ENCODE peak calls at places on chromosomes 11 and 22, in ten cellular contexts. M is nephron progenitor cell, O is tibial nerve, U is fibroblast of mammary gland, P is A549, H is SK-N-SH, T is progenitor cell of endocrine pancreas, B is fibroblast of lung, L is body of pancreas, R is AG10803. D is an unnamed sample.

GRCh38 chr11:64649304-64649703 is 58.3 kb downstream of the SLC22A12 start:
- DNase-seq in M (peak), O (no peak), U (peak), P (peak), H (peak), T (no peak), B (no peak), L (peak), R (no peak), D (no peak)

GRCh38 chr11:57126766-57127400 is 54.9 kb upstream of the LRRC55 start:
- DNase-seq in M (no peak), O (no peak), U (no peak), P (no peak), H (no peak), T (no peak), B (no peak), L (no peak), R (no peak), D (no peak)

GRCh38 chr11:96324912-96325311 is 18.1 kb downstream of the MAML2 start:
- DNase-seq in M (no peak), O (no peak), U (peak), P (no peak), H (no peak), T (no peak), B (peak), L (no peak), R (peak), D (no peak)

GRCh38 chr11:117814766-117815261 is 9.7 kb downstream of the FXYD2 start:
- DNase-seq in M (peak), O (peak), U (no peak), P (no peak), H (no peak), T (no peak), B (peak), L (peak), R (no peak), D (peak)

GRCh38 chr11:65786786-65787636 is at the start of gene OVOL1:
- DNase-seq in M (peak), O (no peak), U (no peak), P (no peak), H (peak), T (peak), B (no peak), L (peak), R (no peak), D (no peak)

GRCh38 chr22:21587803-21588611 is 20.5 kb downstream of the UBE2L3 start:
- DNase-seq in M (no peak), O (no peak), U (peak), P (no peak), H (no peak), T (no peak), B (peak), L (no peak), R (peak), D (no peak)

GRCh38 chr11:110866081-110866480 is 153.8 kb upstream of the ARHGAP20 start:
- DNase-seq in M (no peak), O (no peak), U (no peak), P (no peak), H (peak), T (no peak), B (no peak), L (no peak), R (no peak), D (no peak)

GRCh38 chr11:116691779-116692178 is 81.0 kb downstream of the BUD13 start:
- DNase-seq in M (peak), O (peak), U (peak), P (peak), H (peak), T (peak), B (no peak), L (peak), R (peak), D (no peak)

GRCh38 chr11:76672431-76673163 is 2.0 kb upstream of the LRRC32 start:
- DNase-seq in M (peak), O (no peak), U (no peak), P (no peak), H (no peak), T (no peak), B (no peak), L (no peak), R (no peak), D (no peak)

GRCh38 chr11:65588199-65589054 is 7.2 kb downstream of the KCNK7 start:
- DNase-seq in M (no peak), O (no peak), U (peak), P (peak), H (peak), T (no peak), B (peak), L (peak), R (no peak), D (no peak)

GRCh38 chr22:41223535-41223934 is 17.2 kb downstream of the CHADL start:
- DNase-seq in M (no peak), O (no peak), U (no peak), P (no peak), H (no peak), T (no peak), B (no peak), L (no peak), R (no peak), D (no peak)

GRCh38 chr11:8092587-8093424 is 11.8 kb downstream of the TUB start:
- DNase-seq in M (peak), O (peak), U (peak), P (peak), H (peak), T (no peak), B (peak), L (peak), R (peak), D (peak)

GRCh38 chr11:14642873-14643696 is 519 bp upstream of the PDE3B start:
- DNase-seq in M (no peak), O (no peak), U (no peak), P (no peak), H (no peak), T (no peak), B (no peak), L (peak), R (no peak), D (no peak)

GRCh38 chr11:72491001-72491400 is 56.7 kb upstream of the CLPB start:
- DNase-seq in M (no peak), O (no peak), U (peak), P (no peak), H (no peak), T (no peak), B (peak), L (no peak), R (peak), D (no peak)

GRCh38 chr11:37770145-37770544 is 1172.1 kb upstream of the RAG2 start:
- DNase-seq in M (no peak), O (no peak), U (peak), P (no peak), H (no peak), T (no peak), B (peak), L (no peak), R (no peak), D (no peak)

GRCh38 chr11:93085097-93085496 is 112.7 kb downstream of the SLC36A4 start:
- DNase-seq in M (no peak), O (no peak), U (peak), P (no peak), H (no peak), T (no peak), B (no peak), L (no peak), R (no peak), D (no peak)

GRCh38 chr22:26580240-26580962 is 9.5 kb downstream of the TPST2 start:
- DNase-seq in M (no peak), O (no peak), U (no peak), P (no peak), H (no peak), T (no peak), B (no peak), L (no peak), R (no peak), D (no peak)

GRCh38 chr22:39643311-39644083 is 72.9 kb downstream of the CACNA1I start:
- DNase-seq in M (no peak), O (no peak), U (peak), P (no peak), H (no peak), T (no peak), B (peak), L (no peak), R (no peak), D (no peak)

GRCh38 chr11:24714601-24715000 is 217.7 kb downstream of the LUZP2 start:
- DNase-seq in M (no peak), O (no peak), U (no peak), P (no peak), H (no peak), T (no peak), B (no peak), L (no peak), R (no peak), D (no peak)

GRCh38 chr22:46910624-46911023 is 148.2 kb downstream of the TBC1D22A start:
- DNase-seq in M (no peak), O (no peak), U (no peak), P (no peak), H (no peak), T (no peak), B (no peak), L (no peak), R (no peak), D (no peak)

GRCh38 chr11:6992026-6992425 is 28.1 kb downstream of the ZNF214 start:
- DNase-seq in M (no peak), O (no peak), U (peak), P (no peak), H (no peak), T (no peak), B (peak), L (no peak), R (peak), D (no peak)

GRCh38 chr22:43226368-43226979 is 39.5 kb upstream of the TTLL12 start:
- DNase-seq in M (peak), O (no peak), U (no peak), P (no peak), H (peak), T (no peak), B (peak), L (no peak), R (peak), D (no peak)

GRCh38 chr11:61587951-61588695 is 7.2 kb upstream of the SYT7 start:
- DNase-seq in M (peak), O (peak), U (peak), P (peak), H (peak), T (peak), B (no peak), L (peak), R (no peak), D (no peak)

GRCh38 chr22:21933899-21934298 is 18.7 kb downstream of the PPM1F start:
- DNase-seq in M (no peak), O (no peak), U (no peak), P (no peak), H (no peak), T (no peak), B (no peak), L (no peak), R (no peak), D (no peak)

GRCh38 chr11:67438121-67438902 is 830 bp upstream of the PTPRCAP start:
- DNase-seq in M (no peak), O (no peak), U (no peak), P (no peak), H (no peak), T (no peak), B (no peak), L (no peak), R (no peak), D (no peak)

GRCh38 chr11:83401506-83402225 is 115.5 kb upstream of the CCDC90B start:
- DNase-seq in M (no peak), O (no peak), U (no peak), P (no peak), H (no peak), T (no peak), B (no peak), L (no peak), R (no peak), D (no peak)

GRCh38 chr11:112579282-112579681 is 318.6 kb upstream of the PLET1 start:
- DNase-seq in M (no peak), O (no peak), U (no peak), P (no peak), H (no peak), T (no peak), B (no peak), L (no peak), R (no peak), D (no peak)

GRCh38 chr11:12729941-12730340 is 55.7 kb downstream of the TEAD1 start:
- DNase-seq in M (no peak), O (no peak), U (no peak), P (no peak), H (no peak), T (no peak), B (no peak), L (no peak), R (no peak), D (no peak)

GRCh38 chr11:74948546-74948897 is 369 bp downstream of the XRRA1 start:
- DNase-seq in M (no peak), O (no peak), U (peak), P (no peak), H (peak), T (no peak), B (peak), L (no peak), R (peak), D (no peak)

GRCh38 chr11:10514210-10514609 is 26.8 kb downstream of the RNF141 start:
- DNase-seq in M (no peak), O (no peak), U (peak), P (no peak), H (no peak), T (no peak), B (no peak), L (no peak), R (peak), D (no peak)

GRCh38 chr11:102144357-102145342 is 34.4 kb downstream of the YAP1 start:
- DNase-seq in M (peak), O (peak), U (peak), P (no peak), H (no peak), T (no peak), B (peak), L (peak), R (peak), D (no peak)

GRCh38 chr11:72723508-72723907 is 28.7 kb downstream of the ARAP1 start:
- DNase-seq in M (no peak), O (no peak), U (peak), P (no peak), H (no peak), T (no peak), B (no peak), L (peak), R (no peak), D (no peak)

GRCh38 chr11:125883375-125883774 is 4.1 kb upstream of the HYLS1 start:
- DNase-seq in M (no peak), O (no peak), U (no peak), P (no peak), H (no peak), T (no peak), B (no peak), L (no peak), R (no peak), D (no peak)

GRCh38 chr11:125890447-125891100 is 3.1 kb downstream of the HYLS1 start:
- DNase-seq in M (no peak), O (no peak), U (no peak), P (no peak), H (no peak), T (no peak), B (peak), L (no peak), R (no peak), D (no peak)

GRCh38 chr11:125892071-125892470 is 4.6 kb downstream of the HYLS1 start:
- DNase-seq in M (no peak), O (no peak), U (peak), P (no peak), H (no peak), T (no peak), B (peak), L (no peak), R (no peak), D (no peak)

GRCh38 chr11:125886997-125887372 is 483 bp upstream of the HYLS1 start:
- DNase-seq in M (no peak), O (peak), U (peak), P (no peak), H (no peak), T (no peak), B (peak), L (peak), R (peak), D (no peak)

GRCh38 chr11:125887373-125888324 is at the start of gene HYLS1:
- DNase-seq in M (peak), O (peak), U (peak), P (peak), H (peak), T (peak), B (peak), L (peak), R (peak), D (peak)
- TF ChIP-seq CTCF in M (peak), O (peak), U (peak), P (no peak), H (peak), T (peak), B (peak), L (peak), R (peak), D (peak)

GRCh38 chr11:113951487-113951886 is 23.4 kb upstream of the HTR3A start:
- DNase-seq in M (no peak), O (no peak), U (no peak), P (no peak), H (peak), T (no peak), B (no peak), L (no peak), R (no peak), D (no peak)

GRCh38 chr11:113952588-113952987 is 22.3 kb upstream of the HTR3A start:
- DNase-seq in M (no peak), O (no peak), U (peak), P (no peak), H (no peak), T (no peak), B (no peak), L (peak), R (no peak), D (no peak)

GRCh38 chr11:113952070-113952469 is 22.8 kb upstream of the HTR3A start:
- DNase-seq in M (no peak), O (no peak), U (no peak), P (no peak), H (peak), T (no peak), B (no peak), L (no peak), R (no peak), D (no peak)

GRCh38 chr11:113957016-113957415 is 17.9 kb upstream of the HTR3A start:
- DNase-seq in M (no peak), O (no peak), U (no peak), P (no peak), H (no peak), T (no peak), B (no peak), L (no peak), R (no peak), D (no peak)

DNA sequence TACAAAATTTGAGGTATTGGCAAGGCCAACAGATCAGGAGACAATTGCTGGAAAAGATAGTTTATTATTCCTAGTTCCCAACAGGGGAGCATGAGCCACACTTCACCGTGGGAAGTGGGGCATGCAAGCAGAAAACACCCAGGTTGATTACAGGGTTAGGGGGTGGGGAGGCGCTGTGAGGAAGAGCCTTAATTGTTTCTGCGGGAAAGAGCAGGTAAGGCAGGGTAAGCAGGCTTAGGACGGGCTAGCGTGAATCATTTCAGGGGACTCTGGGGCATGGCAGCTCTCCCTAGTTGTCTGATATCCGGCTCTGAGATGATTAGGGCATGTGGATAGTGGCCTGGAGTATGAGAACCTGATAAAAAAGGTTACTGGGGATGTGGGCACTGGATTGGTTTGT is 20.7 kb upstream of the HTR3A start:
- DNase-seq in M (no peak), O (no peak), U (no peak), P (no peak), H (no peak), T (no peak), B (no peak), L (no peak), R (no peak), D (no peak)
- TF ChIP-seq CTCF in M (no peak), O (no peak), U (no peak), P (no peak), H (no peak), T (no peak), B (no peak), L (no peak), R (no peak), D (no peak)

DNA sequence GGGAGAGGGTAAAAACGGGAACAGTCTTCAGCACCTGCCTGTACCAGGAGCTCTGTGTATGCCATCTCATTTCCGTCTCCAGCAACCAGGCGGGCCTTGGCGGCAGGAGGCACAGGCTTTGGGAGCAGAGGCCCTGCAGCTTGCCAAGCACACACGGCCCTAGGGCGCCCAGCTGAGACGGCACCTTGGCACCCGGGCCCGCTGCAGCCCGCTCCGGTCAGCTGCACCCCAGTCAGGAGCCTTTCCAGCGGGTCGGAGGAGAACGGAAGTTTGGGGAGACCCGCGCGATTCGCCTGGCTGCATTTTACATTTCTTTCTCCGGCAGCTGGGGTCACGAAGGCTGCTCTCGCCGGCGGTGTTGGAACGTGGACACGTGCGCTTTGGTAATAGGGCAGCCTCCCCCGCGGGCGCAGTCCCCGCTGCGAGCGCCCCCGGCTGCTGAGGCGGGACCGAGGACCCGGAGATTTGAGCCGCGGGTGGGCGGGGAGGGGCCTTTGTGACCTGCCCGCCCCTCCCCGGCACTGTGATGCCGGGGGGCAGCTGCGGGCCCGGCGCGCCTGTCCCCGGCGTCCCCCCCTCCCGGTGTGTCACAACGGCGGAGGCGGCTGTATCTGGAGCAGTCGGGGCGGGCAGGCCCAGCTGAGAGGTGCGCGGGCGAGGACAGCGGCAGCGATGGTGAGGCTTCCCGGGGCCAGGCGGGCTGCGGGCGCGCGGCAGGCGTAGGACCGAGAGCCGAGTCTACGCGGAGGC is at the start of gene TUBA8:
- DNase-seq in M (peak), O (no peak), U (no peak), P (no peak), H (peak), T (peak), B (peak), L (peak), R (peak), D (no peak)
- TF ChIP-seq CTCF in M (no peak), O (no peak), U (no peak), P (no peak), H (no peak), T (no peak), B (no peak), L (no peak), R (no peak), D (no peak)

DNA sequence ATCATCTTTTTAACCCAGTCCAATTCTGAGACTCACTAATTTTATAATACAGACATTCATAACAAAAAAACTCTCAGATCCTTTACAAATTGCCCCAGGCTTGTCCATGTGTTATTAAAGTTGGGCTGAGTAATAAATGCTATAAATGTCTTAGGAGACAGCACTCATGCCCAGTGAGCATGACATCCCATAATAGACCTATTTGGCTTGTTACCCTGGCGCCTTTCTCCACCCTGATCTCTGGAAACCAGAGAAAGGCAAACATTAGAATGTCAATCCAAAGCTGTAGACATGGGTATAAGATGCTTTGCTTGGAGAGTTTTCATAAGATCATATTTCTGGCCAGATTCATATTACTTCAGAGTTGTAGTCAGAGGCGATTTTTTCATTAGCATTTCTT is 161.4 kb upstream of the UBASH3B start:
- DNase-seq in M (no peak), O (no peak), U (no peak), P (no peak), H (no peak), T (no peak), B (peak), L (no peak), R (peak), D (no peak)
- TF ChIP-seq CTCF in M (no peak), O (no peak), U (no peak), P (no peak), H (no peak), T (no peak), B (no peak), L (no peak), R (no peak), D (no peak)